ENCODE peak calls at places on chromosome 17, in ten cellular contexts. T is neuronal stem cell, O is H1, B is bronchial epithelial cell, J is mesendoderm, U is upper lobe of right lung, R is tibial artery, G is sigmoid colon, F is esophagus muscularis mucosa, W is heart left ventricle. X is an unnamed sample.

GRCh38 chr17:51585514-51586104 is 325.3 kb downstream of the UTP18 start:
- DNase-seq in T (peak; percentile 18), O (peak; percentile 9), B (peak; percentile 17), J (peak; percentile 64), U (no peak), R (no peak), G (no peak), F (peak; percentile 57), W (no peak), X (no peak)

GRCh38 chr17:83135692-83136091 is 56.3 kb downstream of the METRNL start:
- DNase-seq in T (no peak), O (no peak), B (no peak), J (no peak), U (peak; percentile 45), R (peak; percentile 42), G (peak; percentile 45), F (no peak), W (no peak), X (no peak)

GRCh38 chr17:35255316-35255715 is 12.4 kb downstream of the SLFN5 start:
- DNase-seq in T (peak; percentile 23), O (no peak), B (no peak), J (no peak), U (no peak), R (no peak), G (no peak), F (no peak), W (no peak), X (no peak)

GRCh38 chr17:72136692-72137550 is 16.1 kb downstream of the SOX9 start:
- DNase-seq in T (no peak), O (no peak), B (peak; percentile 98), J (no peak), U (no peak), R (no peak), G (no peak), F (no peak), W (no peak), X (no peak)

GRCh38 chr17:18201108-18201507 is 17.5 kb downstream of the ALKBH5 start:
- DNase-seq in T (no peak), O (no peak), B (no peak), J (no peak), U (no peak), R (no peak), G (no peak), F (no peak), W (no peak), X (no peak)

GRCh38 chr17:39306509-39307212 is 80.9 kb upstream of the STAC2 start:
- DNase-seq in T (no peak), O (no peak), B (no peak), J (no peak), U (no peak), R (no peak), G (no peak), F (no peak), W (no peak), X (no peak)

GRCh38 chr17:40453881-40454630 is 10.8 kb downstream of the IGFBP4 start:
- DNase-seq in T (no peak), O (no peak), B (no peak), J (no peak), U (no peak), R (no peak), G (no peak), F (no peak), W (no peak), X (no peak)

GRCh38 chr17:52737071-52737470 is 578.6 kb upstream of the CA10 start:
- DNase-seq in T (no peak), O (no peak), B (no peak), J (no peak), U (no peak), R (no peak), G (no peak), F (no peak), W (no peak), X (no peak)

GRCh38 chr17:69480197-69480596 is 65.7 kb downstream of the MAP2K6 start:
- DNase-seq in T (no peak), O (no peak), B (no peak), J (no peak), U (no peak), R (peak; percentile 85), G (no peak), F (no peak), W (no peak), X (no peak)

GRCh38 chr17:58377005-58377660 is 25.1 kb upstream of the SUPT4H1 start:
- DNase-seq in T (no peak), O (no peak), B (peak; percentile 90), J (peak; percentile 70), U (no peak), R (no peak), G (no peak), F (no peak), W (no peak), X (no peak)

GRCh38 chr17:34241062-34241461 is 14.0 kb upstream of the CCL2 start:
- DNase-seq in T (no peak), O (no peak), B (no peak), J (no peak), U (no peak), R (peak; percentile 76), G (peak; percentile 85), F (no peak), W (peak; percentile 87), X (no peak)

DNA sequence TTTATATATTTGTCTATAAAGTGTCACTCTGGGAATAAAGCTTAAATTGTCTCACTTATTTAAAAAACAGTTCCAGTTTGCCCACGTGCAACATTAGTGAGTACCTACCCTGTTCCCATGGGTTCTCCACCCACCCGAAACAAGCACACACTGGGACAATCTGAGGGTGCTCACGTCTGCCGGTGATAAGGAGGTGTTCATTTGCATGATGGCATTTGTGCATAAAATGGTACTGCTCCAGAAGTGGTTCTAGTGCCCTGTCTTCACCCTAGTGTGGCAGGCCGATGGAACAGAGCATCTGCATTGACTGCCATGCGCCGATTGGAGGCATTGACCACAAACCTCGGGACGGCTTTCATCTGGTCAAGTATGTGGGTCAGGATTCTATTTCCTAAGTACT is 35.6 kb upstream of the ENDOV start:
- DNase-seq in T (no peak), O (no peak), B (no peak), J (no peak), U (no peak), R (no peak), G (peak; percentile 40), F (no peak), W (no peak), X (no peak)
- H3K36me3 ChIP-seq in T (peaks cover 94% of the 10 kb centered on the region), O (peaks cover 23% of the 10 kb centered on the region), B (peaks cover 37% of the 10 kb centered on the region), J (peaks cover 13% of the 10 kb centered on the region), U (peaks cover 100% of the 10 kb centered on the region), R (peaks cover 98% of the 10 kb centered on the region), G (peaks cover 100% of the 10 kb centered on the region), F (peaks cover 100% of the 10 kb centered on the region), W (peaks cover 92% of the 10 kb centered on the region), X (peaks cover 97% of the 10 kb centered on the region)

GRCh38 chr17:31308935-31309334 is 4.9 kb downstream of the EVI2B start:
- DNase-seq in T (no peak), O (no peak), B (no peak), J (no peak), U (no peak), R (no peak), G (no peak), F (no peak), W (no peak), X (no peak)

GRCh38 chr17:31308372-31308905 is 5.4 kb downstream of the EVI2B start:
- DNase-seq in T (no peak), O (no peak), B (no peak), J (no peak), U (no peak), R (no peak), G (no peak), F (no peak), W (no peak), X (no peak)

GRCh38 chr17:31310260-31310659 is 3.6 kb downstream of the EVI2B start:
- DNase-seq in T (no peak), O (no peak), B (no peak), J (no peak), U (no peak), R (no peak), G (no peak), F (no peak), W (no peak), X (no peak)

GRCh38 chr17:31309525-31309924 is 4.3 kb downstream of the EVI2B start:
- DNase-seq in T (no peak), O (no peak), B (no peak), J (no peak), U (no peak), R (no peak), G (no peak), F (no peak), W (no peak), X (no peak)

GRCh38 chr17:31307640-31308039 is 6.2 kb downstream of the EVI2B start:
- DNase-seq in T (no peak), O (no peak), B (no peak), J (no peak), U (no peak), R (no peak), G (no peak), F (no peak), W (no peak), X (no peak)
- H3K36me3 ChIP-seq in T (peaks cover 3% of the 10 kb centered on the region), O (no peaks in the 10 kb centered on the region), B (no peaks in the 10 kb centered on the region), J (no peaks in the 10 kb centered on the region), U (no peaks in the 10 kb centered on the region), R (no peaks in the 10 kb centered on the region), G (no peaks in the 10 kb centered on the region), F (peaks cover 12% of the 10 kb centered on the region), W (no peaks in the 10 kb centered on the region), X (no peaks in the 10 kb centered on the region)

GRCh38 chr17:63754046-63754445 is 12.4 kb upstream of the STRADA start:
- DNase-seq in T (no peak), O (no peak), B (peak; percentile 45), J (no peak), U (no peak), R (no peak), G (no peak), F (no peak), W (no peak), X (no peak)
- H3K36me3 ChIP-seq in T (peaks cover 90% of the 10 kb centered on the region), O (peaks cover 18% of the 10 kb centered on the region), B (peaks cover 28% of the 10 kb centered on the region), J (peaks cover 8% of the 10 kb centered on the region), U (peaks cover 93% of the 10 kb centered on the region), R (peaks cover 62% of the 10 kb centered on the region), G (peaks cover 98% of the 10 kb centered on the region), F (peaks cover 98% of the 10 kb centered on the region), W (peaks cover 78% of the 10 kb centered on the region), X (peaks cover 80% of the 10 kb centered on the region)

GRCh38 chr17:43532581-43532980 is 13.6 kb downstream of the ETV4 start:
- DNase-seq in T (no peak), O (no peak), B (no peak), J (no peak), U (peak; percentile 54), R (no peak), G (no peak), F (no peak), W (no peak), X (no peak)

GRCh38 chr17:43531955-43532354 is 14.2 kb downstream of the ETV4 start:
- DNase-seq in T (no peak), O (no peak), B (no peak), J (no peak), U (peak; percentile 31), R (no peak), G (no peak), F (no peak), W (no peak), X (no peak)

GRCh38 chr17:43534909-43535308 is 11.2 kb downstream of the ETV4 start:
- DNase-seq in T (no peak), O (no peak), B (no peak), J (no peak), U (peak; percentile 8), R (no peak), G (no peak), F (no peak), W (no peak), X (no peak)

GRCh38 chr17:43531082-43531378 is 15.1 kb downstream of the ETV4 start:
- DNase-seq in T (no peak), O (no peak), B (no peak), J (no peak), U (no peak), R (no peak), G (no peak), F (no peak), W (no peak), X (no peak)

GRCh38 chr17:43533699-43534098 is 12.4 kb downstream of the ETV4 start:
- DNase-seq in T (no peak), O (no peak), B (no peak), J (no peak), U (peak; percentile 38), R (no peak), G (no peak), F (no peak), W (no peak), X (no peak)
- H3K36me3 ChIP-seq in T (peaks cover 61% of the 10 kb centered on the region), O (peaks cover 2% of the 10 kb centered on the region), B (no peaks in the 10 kb centered on the region), J (peaks cover 3% of the 10 kb centered on the region), U (no peaks in the 10 kb centered on the region), R (no peaks in the 10 kb centered on the region), G (no peaks in the 10 kb centered on the region), F (peaks cover 8% of the 10 kb centered on the region), W (no peaks in the 10 kb centered on the region), X (peaks cover 35% of the 10 kb centered on the region)